ENCODE peak calls at places on chromosome 18, in nine cellular contexts. K, S, G, Q, R, A, W, Z and X are unnamed samples.

GRCh38 chr18:62637807-62638687 is 77.3 kb upstream of the PHLPP1 start:
- DNase-seq in Q (peak; percentile 66), R (peak; percentile 55), A (no peak), S (peak; percentile 32), K (peak; percentile 71), Z (peak; percentile 26), W (peak; percentile 28), G (peak; percentile 34), X (no peak)

GRCh38 chr18:46250084-46250811 is 146.1 kb downstream of the HAUS1 start:
- DNase-seq in Q (peak; percentile 76), R (peak; percentile 61), Z (no peak), G (peak; percentile 45), S (peak; percentile 53), W (no peak), A (no peak), K (peak; percentile 25), X (peak; percentile 26)

GRCh38 chr18:74331404-74331803 is 15.8 kb downstream of the C18orf63 start:
- DNase-seq in K (peak; percentile 32), G (no peak), Q (no peak), W (peak; percentile 43), Z (peak; percentile 4), R (no peak), S (no peak), A (no peak), X (no peak)

GRCh38 chr18:10417679-10418078 is 36.8 kb upstream of the APCDD1 start:
- DNase-seq in Q (no peak), G (no peak), K (no peak), A (no peak), W (no peak), Z (no peak), S (no peak), R (no peak), X (no peak)

GRCh38 chr18:54127759-54128378 is 96.6 kb downstream of the MBD2 start:
- DNase-seq in G (no peak), R (no peak), K (peak; percentile 59), S (no peak), A (no peak), W (peak; percentile 41), Q (no peak), Z (peak; percentile 13), X (peak; percentile 7)

GRCh38 chr18:56501896-56502295 is 136.5 kb downstream of the TXNL1 start:
- DNase-seq in W (no peak), G (no peak), S (no peak), A (no peak), Z (no peak), K (no peak), R (no peak), Q (no peak), X (no peak)

GRCh38 chr18:35178260-35178659 is 62.6 kb upstream of the ZNF397 start:
- DNase-seq in Z (no peak), A (no peak), W (no peak), K (no peak), Q (no peak), R (no peak), G (no peak), S (no peak), X (peak; percentile 28)

GRCh38 chr18:46481048-46481846 is 175.8 kb downstream of the LOXHD1 start:
- DNase-seq in W (peak; percentile 28), S (peak; percentile 57), R (peak; percentile 44), G (no peak), Q (peak; percentile 65), Z (peak; percentile 10), K (peak; percentile 56), A (no peak), X (no peak)

GRCh38 chr18:46109386-46109785 is 5.2 kb downstream of the HAUS1 start:
- DNase-seq in A (no peak), Z (no peak), K (no peak), Q (no peak), W (no peak), R (no peak), S (no peak), G (no peak), X (no peak)

GRCh38 chr18:8611916-8612576 is 2.8 kb downstream of the RAB12 start:
- DNase-seq in Q (no peak), A (no peak), G (no peak), R (no peak), K (no peak), W (no peak), S (no peak), Z (no peak), X (no peak)

GRCh38 chr18:8607776-8608682 is 1.2 kb upstream of the RAB12 start:
- DNase-seq in S (no peak), Q (no peak), G (no peak), R (no peak), K (no peak), W (peak; percentile 18), Z (no peak), A (no peak), X (no peak)

GRCh38 chr18:8610442-8610801 is 1.2 kb downstream of the RAB12 start:
- DNase-seq in K (peak; percentile 45), R (peak; percentile 14), Q (no peak), G (no peak), W (no peak), A (no peak), Z (no peak), S (no peak), X (no peak)

GRCh38 chr18:8609711-8610441 is 639 bp downstream of the RAB12 start:
- DNase-seq in R (peak; percentile 15), K (peak; percentile 50), Z (no peak), Q (no peak), W (no peak), G (no peak), S (no peak), A (peak; percentile 60), X (no peak)

GRCh38 chr18:8608795-8609673 is at the start of gene RAB12:
- DNase-seq in S (peak; percentile 87), A (peak; percentile 93), G (peak; percentile 58), R (peak; percentile 89), Q (peak; percentile 92), K (peak; percentile 93), Z (peak; percentile 44), W (peak; percentile 56), X (peak; percentile 94)
- TF ChIP-seq POLR2A in S (no peak), A (peak; percentile 74), G (peak; percentile 76), R (no peak), Q (no peak), K (no peak), Z (peak; percentile 43), W (no peak), X (peak; percentile 67)

DNA sequence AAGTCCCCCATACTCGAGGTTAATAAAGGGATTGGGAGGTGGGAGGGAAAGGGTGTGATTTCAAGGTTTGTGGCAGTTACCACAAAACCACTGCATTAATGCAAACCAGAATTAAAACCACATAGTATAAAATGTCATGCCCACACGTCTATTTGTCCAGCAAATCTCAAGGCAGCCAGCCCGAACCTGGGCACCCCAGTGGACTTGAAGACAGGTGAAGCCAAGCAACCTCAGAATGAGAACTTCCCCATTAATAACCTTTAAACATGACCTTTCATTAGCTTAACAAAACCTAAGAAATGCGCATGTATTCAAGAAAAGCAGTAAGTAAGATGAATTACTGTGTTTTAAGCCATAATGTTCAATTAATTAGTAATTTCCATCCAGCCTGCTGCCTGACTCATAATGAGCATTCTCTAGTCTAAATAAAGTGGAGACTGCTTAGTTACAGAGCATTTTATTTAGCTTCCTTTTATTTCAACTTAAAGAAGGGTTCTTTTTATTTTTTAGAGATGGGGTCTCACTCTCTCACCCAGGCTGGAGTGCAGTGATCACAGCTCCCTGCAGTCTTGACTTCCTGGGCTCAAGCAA is 229.6 kb downstream of the FAM210A start:
- DNase-seq in W (no peak), S (no peak), Z (no peak), R (no peak), G (no peak), K (no peak), A (no peak), Q (no peak), X (no peak)
- TF ChIP-seq POLR2A in W (no peak), S (no peak), Z (no peak), R (no peak), G (no peak), K (no peak), A (no peak), Q (no peak), X (no peak)

GRCh38 chr18:61545281-61546245 is 212.3 kb downstream of the CDH20 start:
- DNase-seq in G (no peak), W (no peak), R (no peak), Q (no peak), Z (no peak), A (no peak), S (no peak), K (no peak), X (no peak)

GRCh38 chr18:61541673-61542072 is 208.4 kb downstream of the CDH20 start:
- DNase-seq in G (no peak), Z (no peak), W (no peak), K (no peak), Q (no peak), A (no peak), R (no peak), S (no peak), X (no peak)

GRCh38 chr18:61543518-61543917 is 210.3 kb downstream of the CDH20 start:
- DNase-seq in W (no peak), G (no peak), Z (no peak), K (no peak), R (no peak), Q (no peak), S (no peak), A (no peak), X (no peak)

GRCh38 chr18:61544178-61544577 is 210.9 kb downstream of the CDH20 start:
- DNase-seq in Q (no peak), G (no peak), W (no peak), A (no peak), Z (no peak), R (no peak), K (no peak), S (no peak), X (no peak)

GRCh38 chr18:61542596-61542995 is 209.4 kb downstream of the CDH20 start:
- DNase-seq in Q (no peak), Z (no peak), G (no peak), K (no peak), S (no peak), W (no peak), R (no peak), A (no peak), X (no peak)
- TF ChIP-seq POLR2A in Q (no peak), Z (no peak), G (no peak), K (no peak), S (no peak), W (no peak), R (no peak), A (no peak), X (no peak)

GRCh38 chr18:58788470-58788869 is 76.2 kb upstream of the ZNF532 start:
- DNase-seq in K (no peak), A (no peak), S (no peak), R (no peak), Z (no peak), Q (no peak), W (no peak), G (no peak), X (no peak)

GRCh38 chr18:58792086-58792485 is 72.6 kb upstream of the ZNF532 start:
- DNase-seq in A (no peak), S (peak; percentile 33), W (no peak), Z (no peak), R (peak; percentile 31), G (peak; percentile 33), Q (no peak), K (no peak), X (no peak)

GRCh38 chr18:58789856-58790255 is 74.8 kb upstream of the ZNF532 start:
- DNase-seq in A (no peak), W (no peak), R (no peak), S (no peak), G (no peak), Q (no peak), K (no peak), Z (no peak), X (no peak)

GRCh38 chr18:58787750-58788149 is 76.9 kb upstream of the ZNF532 start:
- DNase-seq in A (no peak), R (no peak), Z (no peak), Q (no peak), G (no peak), W (no peak), S (no peak), K (no peak), X (no peak)

GRCh38 chr18:58788971-58789797 is 75.5 kb upstream of the ZNF532 start:
- DNase-seq in G (no peak), W (peak; percentile 15), A (no peak), K (no peak), Q (no peak), Z (peak; percentile 77), S (peak; percentile 39), R (no peak), X (no peak)
- TF ChIP-seq POLR2A in G (no peak), W (no peak), A (no peak), K (no peak), Q (no peak), Z (no peak), S (no peak), R (no peak), X (no peak)